ENCODE peak calls at places on chromosomes 3 and 15, in nine cellular contexts. V is left lung; T is heart left ventricle; M is neuronal stem cell; X is SK-N-SH; F is SJSA1; P is CD8-positive, alpha-beta memory T cell; A is colonic mucosa; Y is IMR-90. E is an unnamed sample.

GRCh38 chr3:149004622-149005021 is 13.3 kb downstream of the GYG1 start:
- DNase-seq in F (no peak), A (no peak), X (no peak), M (no peak), Y (peak; percentile 68), V (no peak), T (no peak), P (no peak), E (no peak)

GRCh38 chr15:71128939-71129562 is 13.8 kb downstream of the THSD4 start:
- DNase-seq in F (no peak), A (no peak), V (no peak), P (no peak), X (no peak), Y (peak; percentile 47), T (no peak), M (no peak), E (no peak)

GRCh38 chr15:25738171-25738792 is 124.8 kb downstream of the ATP10A start:
- DNase-seq in F (peak; percentile 18), Y (peak; percentile 46), P (no peak), A (no peak), M (no peak), V (no peak), X (no peak), T (no peak), E (no peak)

GRCh38 chr15:35737521-35737920 is 191.6 kb upstream of the DPH6 start:
- DNase-seq in X (no peak), M (no peak), A (no peak), F (no peak), Y (peak; percentile 33), T (no peak), V (no peak), P (no peak), E (no peak)

GRCh38 chr3:73832426-73832825 is 207.7 kb upstream of the PDZRN3 start:
- DNase-seq in P (no peak), A (no peak), Y (no peak), M (no peak), X (no peak), F (no peak), T (no peak), V (no peak), E (no peak)

GRCh38 chr3:120471643-120472042 is 20.9 kb upstream of the FSTL1 start:
- DNase-seq in Y (peak; percentile 68), T (no peak), X (no peak), V (no peak), P (no peak), M (no peak), F (no peak), A (no peak), E (no peak)

GRCh38 chr3:44469914-44470313 is 7.6 kb downstream of the ZNF445 start:
- DNase-seq in T (no peak), V (no peak), M (no peak), X (no peak), P (no peak), F (no peak), Y (no peak), A (no peak), E (no peak)

GRCh38 chr15:45134682-45135604 is 5.1 kb downstream of the DUOX1 start:
- DNase-seq in V (no peak), M (no peak), X (no peak), P (no peak), A (peak; percentile 64), F (no peak), Y (no peak), T (peak; percentile 23), E (no peak)

GRCh38 chr15:69003971-69004370 is 10.5 kb upstream of the NOX5 start:
- DNase-seq in V (no peak), P (no peak), Y (no peak), F (no peak), M (no peak), A (no peak), X (no peak), T (no peak), E (no peak)

GRCh38 chr15:29092376-29093064 is 177.1 kb downstream of the NSMCE3 start:
- DNase-seq in A (no peak), X (no peak), M (no peak), V (no peak), Y (no peak), F (no peak), P (peak; percentile 20), T (no peak), E (no peak)

GRCh38 chr3:16885588-16885903 is 791 bp downstream of the PLCL2 start:
- DNase-seq in P (no peak), V (no peak), F (no peak), A (no peak), T (no peak), M (no peak), X (no peak), Y (no peak), E (no peak)

GRCh38 chr3:45677045-45677436 is 12.2 kb upstream of the SACM1L start:
- DNase-seq in X (no peak), V (peak; percentile 83), Y (peak; percentile 66), T (no peak), P (peak; percentile 80), A (no peak), M (no peak), F (no peak), E (peak; percentile 66)

GRCh38 chr3:40546811-40547210 is 22.1 kb downstream of the ZNF621 start:
- DNase-seq in V (no peak), M (no peak), Y (peak; percentile 70), F (no peak), P (no peak), A (no peak), X (no peak), T (no peak), E (no peak)

GRCh38 chr3:196398782-196399181 is 33.4 kb downstream of the UBXN7 start:
- DNase-seq in X (no peak), T (no peak), F (no peak), M (no peak), V (no peak), Y (no peak), A (no peak), P (no peak), E (no peak)

GRCh38 chr3:196397941-196398340 is 34.3 kb downstream of the UBXN7 start:
- DNase-seq in Y (no peak), M (no peak), X (no peak), T (no peak), V (no peak), P (no peak), F (no peak), A (no peak), E (no peak)

GRCh38 chr3:196399485-196399945 is 32.7 kb downstream of the UBXN7 start:
- DNase-seq in X (no peak), M (no peak), P (no peak), T (no peak), A (no peak), Y (peak; percentile 72), V (no peak), F (peak; percentile 54), E (no peak)

GRCh38 chr3:196400331-196400730 is 31.9 kb downstream of the UBXN7 start:
- DNase-seq in M (no peak), A (peak; percentile 28), Y (no peak), T (no peak), V (no peak), F (no peak), X (no peak), P (no peak), E (no peak)
- H3K36me3 ChIP-seq in M (peaks cover 91% of the 10 kb centered on the region), A (no peaks in the 10 kb centered on the region), Y (peaks cover 26% of the 10 kb centered on the region), T (peaks cover 93% of the 10 kb centered on the region), V (no peaks in the 10 kb centered on the region), F (peaks cover 28% of the 10 kb centered on the region), X (peaks cover 8% of the 10 kb centered on the region), P (peaks cover 8% of the 10 kb centered on the region), E (peaks cover 53% of the 10 kb centered on the region)

GRCh38 chr3:125481786-125482185 is 38.2 kb downstream of the SNX4 start:
- DNase-seq in P (no peak), Y (no peak), X (no peak), F (no peak), T (no peak), M (no peak), A (no peak), V (no peak), E (no peak)

GRCh38 chr3:125479091-125479490 is 40.9 kb downstream of the SNX4 start:
- DNase-seq in T (no peak), V (no peak), A (no peak), F (no peak), Y (peak; percentile 34), X (no peak), P (no peak), M (no peak), E (no peak)

GRCh38 chr3:125480656-125481374 is 39.2 kb downstream of the SNX4 start:
- DNase-seq in Y (peak; percentile 93), F (no peak), A (no peak), P (no peak), M (no peak), X (no peak), T (no peak), V (no peak), E (no peak)

GRCh38 chr3:125478321-125478720 is 41.7 kb downstream of the SNX4 start:
- DNase-seq in T (no peak), V (no peak), X (no peak), M (no peak), P (no peak), A (no peak), F (no peak), Y (peak; percentile 66), E (no peak)

GRCh38 chr3:125482406-125482805 is 37.6 kb downstream of the SNX4 start:
- DNase-seq in P (no peak), V (no peak), X (no peak), F (no peak), T (no peak), M (no peak), A (no peak), Y (no peak), E (no peak)
- H3K27ac ChIP-seq in P (no peak overlapping the region), V (no peak overlapping the region), X (no peak overlapping the region), F (no peak overlapping the region), T (no peak overlapping the region), M (no peak overlapping the region), A (no peak overlapping the region), Y (no peak overlapping the region), E (no peak overlapping the region)

GRCh38 chr3:197606468-197606867 is 50.7 kb upstream of the BDH1 start:
- DNase-seq in V (no peak), Y (no peak), F (no peak), T (no peak), A (no peak), M (no peak), P (no peak), X (no peak), E (no peak)

GRCh38 chr3:197613187-197613586 is 57.4 kb upstream of the BDH1 start:
- DNase-seq in M (no peak), A (no peak), X (no peak), T (no peak), V (no peak), Y (no peak), F (no peak), P (no peak), E (peak; percentile 81)

GRCh38 chr3:197615430-197615829 is 59.7 kb upstream of the BDH1 start:
- DNase-seq in P (no peak), F (no peak), A (no peak), T (no peak), X (no peak), V (no peak), Y (no peak), M (no peak), E (no peak)

GRCh38 chr3:197611255-197611654 is 55.5 kb upstream of the BDH1 start:
- DNase-seq in F (no peak), V (no peak), P (no peak), Y (no peak), T (no peak), A (no peak), X (no peak), M (no peak), E (no peak)
- H3K36me3 ChIP-seq in F (peaks cover 72% of the 10 kb centered on the region), V (no peaks in the 10 kb centered on the region), P (peaks cover 22% of the 10 kb centered on the region), Y (peaks cover 41% of the 10 kb centered on the region), T (peaks cover 100% of the 10 kb centered on the region), A (no peaks in the 10 kb centered on the region), X (peaks cover 47% of the 10 kb centered on the region), M (peaks cover 100% of the 10 kb centered on the region), E (peaks cover 50% of the 10 kb centered on the region)

GRCh38 chr15:78840661-78841060 is 29.4 kb upstream of the ADAMTS7 start:
- DNase-seq in Y (no peak), X (peak; percentile 13), V (no peak), F (no peak), P (no peak), T (no peak), A (no peak), M (no peak), E (no peak)
- H3K27ac ChIP-seq in Y (no peak overlapping the region), X (no peak overlapping the region), V (no peak overlapping the region), F (no peak overlapping the region), P (no peak overlapping the region), T (no peak overlapping the region), A (no peak overlapping the region), M (no peak overlapping the region), E (no peak overlapping the region)

E was measured in CD4-positive, CD25-positive, alpha-beta regulatory T cell.